ENCODE peak calls at places on chromosomes 16 and 17, in six cellular contexts. K is pancreas, B is HCT116, Y is AG04450, J is heart right ventricle, N is hepatocyte. H is an unnamed sample.

GRCh38 chr17:56678249-56679144 is 85.0 kb downstream of the NOG start:
- DNase-seq in K (no peak), B (no peak), Y (no peak), J (no peak), N (peak; percentile 41), H (no peak)

GRCh38 chr16:83058376-83058775 is 431.6 kb downstream of the CDH13 start:
- DNase-seq in K (no peak), B (no peak), Y (no peak), J (no peak), N (no peak), H (no peak)

GRCh38 chr17:27657620-27658019 is 26.6 kb downstream of the LGALS9 start:
- DNase-seq in K (peak; percentile 27), B (no peak), Y (no peak), J (no peak), N (peak; percentile 25), H (no peak)

GRCh38 chr16:20879175-20880053 is 20.7 kb downstream of the DCUN1D3 start:
- DNase-seq in K (no peak), B (no peak), Y (no peak), J (no peak), N (no peak), H (no peak)

GRCh38 chr16:17404903-17405691 is 65.7 kb downstream of the XYLT1 start:
- DNase-seq in K (peak; percentile 56), B (no peak), Y (no peak), J (peak; percentile 46), N (no peak), H (peak; percentile 68)

GRCh38 chr16:7397901-7398300 is 65.3 kb downstream of the RBFOX1 start:
- DNase-seq in K (no peak), B (no peak), Y (no peak), J (no peak), N (peak; percentile 32), H (no peak)

GRCh38 chr16:10120953-10121352 is 61.3 kb downstream of the GRIN2A start:
- DNase-seq in K (no peak), B (no peak), Y (no peak), J (no peak), N (no peak), H (no peak)

GRCh38 chr16:29852654-29853053 is 10.4 kb downstream of the CDIPT start:
- DNase-seq in K (no peak), B (no peak), Y (no peak), J (peak; percentile 43), N (no peak), H (no peak)

GRCh38 chr16:891353-891740 is 79.4 kb downstream of the LMF1 start:
- DNase-seq in K (no peak), B (no peak), Y (no peak), J (no peak), N (no peak), H (no peak)

GRCh38 chr17:8649157-8650118 is 18.9 kb upstream of the MYH10 start:
- DNase-seq in K (no peak), B (no peak), Y (peak; percentile 92), J (peak; percentile 24), N (peak; percentile 26), H (peak; percentile 74)

GRCh38 chr16:5905935-5906334 is 808.3 kb upstream of the EEF2KMT start:
- DNase-seq in K (no peak), B (no peak), Y (no peak), J (no peak), N (no peak), H (no peak)

GRCh38 chr17:75059369-75060345 is 12.6 kb downstream of the KCTD2 start:
- DNase-seq in K (no peak), B (no peak), Y (peak; percentile 54), J (peak; percentile 55), N (peak; percentile 69), H (no peak)

GRCh38 chr16:48117217-48118105 is 38.3 kb downstream of the ABCC12 start:
- DNase-seq in K (peak; percentile 73), B (peak; percentile 56), Y (no peak), J (peak; percentile 29), N (peak; percentile 64), H (no peak)

GRCh38 chr17:38741853-38742421 is 6.2 kb downstream of the PCGF2 start:
- DNase-seq in K (peak; percentile 80), B (no peak), Y (no peak), J (peak; percentile 63), N (peak; percentile 48), H (no peak)

GRCh38 chr17:61247438-61247837 is 152.2 kb upstream of the TBX2 start:
- DNase-seq in K (no peak), B (no peak), Y (no peak), J (peak; percentile 38), N (no peak), H (no peak)

GRCh38 chr16:23466162-23466885 is 13.3 kb upstream of the COG7 start:
- DNase-seq in K (no peak), B (no peak), Y (peak; percentile 52), J (no peak), N (no peak), H (no peak)

GRCh38 chr17:68771867-68772515 is 170.8 kb upstream of the FAM20A start:
- DNase-seq in K (no peak), B (peak; percentile 62), Y (peak; percentile 50), J (peak; percentile 29), N (peak; percentile 59), H (peak; percentile 51)
- H3K27ac ChIP-seq in K (no peak overlapping the region), B (no peak overlapping the region), Y (no peak overlapping the region), J (peak overlapping the region; percentile 63), N (no peak overlapping the region), H (peak overlapping the region; percentile 60)

DNA sequence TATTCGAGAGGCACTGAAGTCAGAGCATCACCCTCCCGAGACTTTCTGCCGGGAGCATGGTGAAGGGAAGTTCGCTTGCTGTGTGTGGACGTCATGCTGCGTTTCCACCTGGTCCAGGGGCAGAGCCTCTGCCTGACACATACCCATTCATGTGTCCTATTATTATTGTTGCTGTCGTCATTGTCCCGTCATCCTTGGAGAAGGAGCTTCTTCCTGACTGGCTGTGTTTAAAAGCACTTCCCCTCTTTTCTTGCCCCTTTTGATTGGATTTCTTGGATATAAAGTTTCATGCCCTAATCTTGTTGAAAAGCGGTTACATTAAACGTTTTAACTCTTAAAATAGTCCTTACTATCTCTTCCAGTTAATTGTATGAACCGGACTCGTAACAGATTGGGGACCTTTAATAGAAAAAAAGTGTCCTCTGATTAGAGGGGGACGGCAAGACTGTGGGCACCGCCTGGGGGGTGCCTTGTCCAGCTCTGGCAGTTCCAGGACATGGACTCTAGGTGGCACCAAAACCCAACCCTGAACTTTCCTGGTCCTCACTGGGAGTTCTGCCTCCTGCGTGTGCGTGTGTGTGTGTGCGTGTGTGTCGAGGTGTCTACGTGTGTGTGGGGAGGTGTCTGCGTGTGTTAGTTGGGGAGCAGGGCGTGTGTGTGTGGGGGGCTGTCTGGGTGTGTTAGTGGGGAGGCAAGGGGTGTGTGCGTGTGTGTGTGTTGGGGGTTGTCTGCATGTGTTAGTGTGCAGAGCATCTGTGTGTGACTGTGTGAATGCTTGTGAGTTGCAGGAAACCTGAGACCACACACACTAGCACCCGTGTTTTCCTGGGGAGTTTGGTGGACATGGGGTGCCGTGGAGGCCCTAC is 133.3 kb upstream of the CIBAR2 start:
- DNase-seq in K (no peak), B (peak; percentile 57), Y (peak; percentile 50), J (peak; percentile 68), N (peak; percentile 85), H (peak; percentile 74)
- TF ChIP-seq CTCF in K (peak; percentile 72), B (peak; percentile 84), Y (peak; percentile 96), J (peak; percentile 78), N (peak; percentile 90), H (peak; percentile 81)

GRCh38 chr17:83089322-83090156 is 10.1 kb downstream of the METRNL start:
- DNase-seq in K (no peak), B (no peak), Y (no peak), J (no peak), N (peak; percentile 80), H (no peak)
- H3K27ac ChIP-seq in K (no peak overlapping the region), B (no peak overlapping the region), Y (no peak overlapping the region), J (no peak overlapping the region), N (peak overlapping the region; percentile 96), H (no peak overlapping the region)

GRCh38 chr16:66549284-66550131 is at the start of gene TK2:
- DNase-seq in K (peak; percentile 86), B (no peak), Y (peak; percentile 43), J (peak; percentile 63), N (peak; percentile 87), H (peak; percentile 73)
- TF ChIP-seq CTCF in K (no peak), B (no peak), Y (peak; percentile 20), J (peak; percentile 18), N (peak; percentile 27), H (peak; percentile 31)

GRCh38 chr17:70139449-70139993 is 29.8 kb upstream of the KCNJ2 start:
- DNase-seq in K (no peak), B (no peak), Y (no peak), J (no peak), N (no peak), H (no peak)

GRCh38 chr17:70134777-70135176 is 34.6 kb upstream of the KCNJ2 start:
- DNase-seq in K (no peak), B (no peak), Y (no peak), J (no peak), N (no peak), H (no peak)

GRCh38 chr17:70138309-70138865 is 30.9 kb upstream of the KCNJ2 start:
- DNase-seq in K (no peak), B (no peak), Y (peak; percentile 84), J (no peak), N (no peak), H (no peak)

GRCh38 chr17:70136131-70136530 is 33.2 kb upstream of the KCNJ2 start:
- DNase-seq in K (no peak), B (no peak), Y (no peak), J (no peak), N (no peak), H (no peak)

DNA sequence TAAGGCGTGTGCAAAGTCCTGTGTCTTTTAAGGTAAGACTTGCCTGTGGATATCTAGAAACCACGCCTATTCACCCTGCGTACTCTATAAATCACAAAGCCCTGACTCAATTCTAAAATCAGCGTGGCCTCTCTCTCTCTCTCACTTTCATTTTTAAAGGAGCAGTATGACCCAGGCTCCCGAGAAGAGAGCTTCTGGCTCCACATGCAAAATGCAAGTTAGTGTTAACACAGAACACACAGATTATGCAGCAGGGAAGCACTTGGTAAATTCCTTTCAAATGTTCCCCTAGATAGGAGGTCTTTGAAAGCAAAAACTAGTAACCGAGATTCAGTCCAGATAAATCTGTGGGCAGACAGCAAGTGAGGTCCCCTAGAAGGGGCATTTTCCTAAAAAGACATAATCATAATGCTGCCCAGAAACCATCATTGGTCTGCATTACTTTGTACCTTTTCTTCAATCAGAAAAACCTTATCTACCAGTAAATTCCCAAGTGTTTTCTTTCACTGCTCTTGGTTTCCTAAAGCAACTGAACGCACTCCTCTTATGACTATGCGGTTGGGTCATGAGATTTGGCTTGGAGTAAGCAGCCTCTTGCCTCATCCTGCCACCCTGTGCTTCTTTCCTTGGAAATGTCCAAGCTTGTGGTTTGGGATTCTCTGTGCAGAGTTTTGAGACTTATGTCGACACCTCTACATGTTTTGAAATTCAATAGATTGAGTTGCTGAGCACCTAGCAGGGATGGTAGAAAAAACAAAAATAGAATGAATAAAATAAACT is 31.7 kb upstream of the KCNJ2 start:
- DNase-seq in K (no peak), B (no peak), Y (peak; percentile 93), J (peak; percentile 57), N (peak; percentile 66), H (peak; percentile 41)
- H3K27ac ChIP-seq in K (peak overlapping the region; percentile 35), B (no peak overlapping the region), Y (peak overlapping the region; percentile 91), J (peak overlapping the region; percentile 81), N (peak overlapping the region; percentile 65), H (peak overlapping the region; percentile 58)

DNA sequence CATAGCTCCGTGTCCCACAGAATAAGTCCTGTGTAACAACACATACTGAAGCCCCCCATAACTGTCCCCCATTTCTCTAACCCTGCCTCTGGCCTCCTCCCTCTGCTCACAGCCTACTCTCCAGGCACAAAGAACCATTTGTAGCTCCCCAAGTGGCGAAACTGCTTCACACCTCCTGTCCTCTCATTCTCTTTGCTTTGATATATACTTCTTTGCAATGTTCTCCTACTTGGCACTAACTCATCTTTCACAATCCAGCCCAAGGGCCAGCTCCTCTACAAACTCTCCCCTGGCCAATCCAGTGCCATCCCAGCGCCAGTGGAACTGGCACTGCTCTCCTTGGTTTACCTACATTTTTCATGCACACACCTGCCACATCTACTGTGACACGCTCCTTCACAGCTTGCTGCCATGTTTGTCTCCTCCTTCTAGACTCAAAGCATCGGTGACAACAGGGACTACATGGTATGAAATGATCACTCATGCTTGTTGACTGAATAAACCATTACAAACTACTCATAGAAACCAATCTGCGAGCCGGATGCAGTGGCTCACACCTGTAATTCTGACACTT is 12.8 kb downstream of the CYTH1 start:
- DNase-seq in K (no peak), B (no peak), Y (no peak), J (no peak), N (no peak), H (no peak)
- TF ChIP-seq CTCF in K (no peak), B (no peak), Y (no peak), J (no peak), N (no peak), H (no peak)

H was measured in uterus.